ENCODE peak calls at places on chromosomes 1 and 21, in nine cellular contexts. Z is Calu3, H is lung, N is astrocyte of the cerebellum, I is upper lobe of right lung, P is BJ, R is esophagus squamous epithelium, D is fibroblast of pulmonary artery, G is AG09319. F is an unnamed sample.

GRCh38 chr1:177185209-177185608 is 14.5 kb downstream of the BRINP2 start:
- DNase-seq in D (peak; percentile 27), Z (peak; percentile 36), N (no peak), P (no peak), H (no peak), G (no peak), R (no peak), I (no peak), F (no peak)

GRCh38 chr1:200153277-200154055 is 126.0 kb downstream of the NR5A2 start:
- DNase-seq in P (no peak), H (no peak), I (no peak), R (no peak), Z (no peak), D (no peak), G (no peak), N (no peak), F (no peak)

GRCh38 chr1:8314346-8315280 is 3.3 kb upstream of the SLC45A1 start:
- DNase-seq in I (peak; percentile 84), H (peak; percentile 82), G (peak; percentile 41), Z (peak; percentile 82), D (peak; percentile 87), N (peak; percentile 70), R (no peak), P (no peak), F (peak; percentile 68)

GRCh38 chr1:228410015-228410414 is 3.4 kb upstream of the TRIM11 start:
- DNase-seq in P (no peak), I (peak; percentile 48), H (no peak), R (no peak), Z (no peak), N (no peak), G (no peak), D (peak; percentile 64), F (no peak)

GRCh38 chr1:244214009-244214967 is 163.2 kb downstream of the ZBTB18 start:
- DNase-seq in D (peak; percentile 93), I (no peak), R (no peak), N (peak; percentile 99), Z (peak; percentile 85), G (peak; percentile 97), P (peak; percentile 99), H (no peak), F (no peak)

GRCh38 chr1:39173119-39173994 is 31.1 kb upstream of the MACF1 start:
- DNase-seq in D (no peak), I (no peak), P (no peak), R (no peak), Z (no peak), H (no peak), G (no peak), N (no peak), F (no peak)

GRCh38 chr1:36411674-36412648 is 14.3 kb upstream of the LSM10 start:
- DNase-seq in N (no peak), P (no peak), H (no peak), R (no peak), I (no peak), Z (peak; percentile 29), G (no peak), D (peak; percentile 49), F (no peak)

GRCh38 chr1:11681071-11681771 is at the start of gene MAD2L2:
- DNase-seq in Z (peak; percentile 81), P (peak; percentile 44), D (peak; percentile 74), R (no peak), G (peak; percentile 43), N (no peak), I (peak; percentile 95), H (peak; percentile 87), F (peak; percentile 67)

GRCh38 chr21:44875341-44875740 is 1.9 kb upstream of the PTTG1IP start:
- DNase-seq in R (no peak), I (no peak), Z (no peak), D (peak; percentile 67), N (no peak), P (no peak), H (no peak), G (peak; percentile 25), F (no peak)

GRCh38 chr21:41641821-41642368 is 125.0 kb downstream of the RIPK4 start:
- DNase-seq in R (no peak), D (peak; percentile 96), H (no peak), N (peak; percentile 70), P (peak; percentile 91), G (no peak), I (peak; percentile 36), Z (peak; percentile 72), F (no peak)

GRCh38 chr1:159746676-159747075 is 32.3 kb upstream of the CRP start:
- DNase-seq in N (no peak), Z (no peak), P (no peak), H (no peak), I (no peak), G (no peak), R (no peak), D (peak; percentile 53), F (no peak)

GRCh38 chr1:23699280-23700179 is 7.9 kb downstream of the RPL11 start:
- DNase-seq in Z (no peak), P (no peak), N (no peak), R (no peak), H (no peak), I (no peak), D (no peak), G (no peak), F (no peak)
- TF ChIP-seq CTCF in Z (no peak), P (no peak), N (no peak), R (no peak), H (no peak), I (no peak), D (no peak), G (no peak), F (no peak)

GRCh38 chr1:57422271-57423134 is 1.4 kb downstream of the DAB1 start:
- DNase-seq in P (no peak), D (peak; percentile 10), R (no peak), G (no peak), H (no peak), N (no peak), I (no peak), Z (no peak), F (peak; percentile 57)
- TF ChIP-seq CTCF in P (peak; percentile 13), D (no peak), R (no peak), G (peak; percentile 26), H (no peak), N (peak; percentile 39), I (no peak), Z (no peak), F (peak; percentile 44)

GRCh38 chr1:27372808-27373690 is 1.6 kb downstream of the FCN3 start:
- DNase-seq in I (peak; percentile 62), R (no peak), Z (no peak), H (no peak), G (no peak), N (no peak), D (no peak), P (no peak), F (no peak)
- TF ChIP-seq CTCF in I (peak; percentile 38), R (no peak), Z (no peak), H (no peak), G (peak; percentile 11), N (peak; percentile 33), D (peak; percentile 42), P (peak; percentile 31), F (peak; percentile 50)

GRCh38 chr1:82991569-82991968 is 1007.4 kb downstream of the TTLL7 start:
- DNase-seq in R (no peak), P (no peak), I (no peak), N (no peak), Z (no peak), H (no peak), D (no peak), G (no peak), F (no peak)
- TF ChIP-seq CTCF in R (no peak), P (no peak), I (no peak), N (no peak), Z (no peak), H (no peak), D (no peak), G (no peak), F (no peak)

GRCh38 chr1:98763488-98764141 is 102.1 kb downstream of the SNX7 start:
- DNase-seq in P (no peak), D (no peak), I (no peak), R (no peak), H (no peak), G (no peak), Z (no peak), N (no peak), F (no peak)

GRCh38 chr1:98766241-98766640 is 104.7 kb downstream of the SNX7 start:
- DNase-seq in I (no peak), G (no peak), N (no peak), D (no peak), P (no peak), R (no peak), H (no peak), Z (no peak), F (no peak)

GRCh38 chr1:98761238-98761637 is 99.7 kb downstream of the SNX7 start:
- DNase-seq in R (no peak), I (no peak), P (no peak), H (no peak), G (no peak), D (no peak), N (no peak), Z (peak; percentile 3), F (no peak)
- TF ChIP-seq CTCF in R (no peak), I (no peak), P (peak; percentile 4), H (no peak), G (no peak), D (peak; percentile 2), N (no peak), Z (no peak), F (peak; percentile 15)

GRCh38 chr1:110471131-110471530 is 20.2 kb downstream of the PROK1 start:
- DNase-seq in Z (no peak), H (no peak), D (no peak), G (no peak), I (no peak), N (no peak), P (no peak), R (no peak), F (no peak)
- TF ChIP-seq CTCF in Z (no peak), H (no peak), D (no peak), G (no peak), I (no peak), N (no peak), P (no peak), R (no peak), F (no peak)